ENCODE peak calls at places on chromosome 1, in eight cellular contexts. C is B cell, Y is fibroblast of lung, Q is epithelial cell of esophagus, J is astrocyte of the spinal cord, K is cardiac fibroblast, T is A549, F is fibroblast of pulmonary artery. P is an unnamed sample.

GRCh38 chr1:243493156-243494129 is 237.6 kb downstream of the SDCCAG8 start:
- DNase-seq in C (no peak), Y (peak), Q (no peak), J (no peak), K (peak), T (no peak), F (peak), P (no peak)

GRCh38 chr1:163168053-163168452 is 34.7 kb downstream of the RGS5 start:
- DNase-seq in C (no peak), Y (peak), Q (peak), J (peak), K (peak), T (peak), F (peak), P (peak)

GRCh38 chr1:20355828-20356735 is 65.4 kb downstream of the VWA5B1 start:
- DNase-seq in C (no peak), Y (no peak), Q (peak), J (no peak), K (no peak), T (no peak), F (no peak), P (no peak)

GRCh38 chr1:205537386-205538018 is 33.0 kb downstream of the CDK18 start:
- DNase-seq in C (no peak), Y (no peak), Q (no peak), J (no peak), K (peak), T (no peak), F (peak), P (no peak)

GRCh38 chr1:110637475-110637874 is 31.3 kb upstream of the KCNA2 start:
- DNase-seq in C (no peak), Y (no peak), Q (no peak), J (no peak), K (no peak), T (no peak), F (no peak), P (no peak)

GRCh38 chr1:20290624-20291597 is at the start of gene VWA5B1:
- DNase-seq in C (no peak), Y (no peak), Q (no peak), J (no peak), K (no peak), T (no peak), F (peak), P (no peak)

GRCh38 chr1:160664573-160665051 is 17.8 kb upstream of the SLAMF1 start:
- DNase-seq in C (peak), Y (no peak), Q (no peak), J (no peak), K (no peak), T (no peak), F (no peak), P (no peak)

GRCh38 chr1:34199927-34200326 is 23.2 kb downstream of the C1orf94 start:
- DNase-seq in C (no peak), Y (peak), Q (peak), J (peak), K (no peak), T (peak), F (no peak), P (peak)

GRCh38 chr1:211630236-211631081 is 45.0 kb downstream of the NEK2 start:
- DNase-seq in C (no peak), Y (no peak), Q (peak), J (no peak), K (no peak), T (no peak), F (no peak), P (no peak)

GRCh38 chr1:223161321-223161720 is 18.3 kb upstream of the TLR5 start:
- DNase-seq in C (no peak), Y (no peak), Q (no peak), J (no peak), K (no peak), T (no peak), F (no peak), P (no peak)
- TF ChIP-seq CTCF in C (no peak), Y (no peak), Q (peak), J (no peak), K (no peak), T (no peak), F (no peak), P (no peak)

DNA sequence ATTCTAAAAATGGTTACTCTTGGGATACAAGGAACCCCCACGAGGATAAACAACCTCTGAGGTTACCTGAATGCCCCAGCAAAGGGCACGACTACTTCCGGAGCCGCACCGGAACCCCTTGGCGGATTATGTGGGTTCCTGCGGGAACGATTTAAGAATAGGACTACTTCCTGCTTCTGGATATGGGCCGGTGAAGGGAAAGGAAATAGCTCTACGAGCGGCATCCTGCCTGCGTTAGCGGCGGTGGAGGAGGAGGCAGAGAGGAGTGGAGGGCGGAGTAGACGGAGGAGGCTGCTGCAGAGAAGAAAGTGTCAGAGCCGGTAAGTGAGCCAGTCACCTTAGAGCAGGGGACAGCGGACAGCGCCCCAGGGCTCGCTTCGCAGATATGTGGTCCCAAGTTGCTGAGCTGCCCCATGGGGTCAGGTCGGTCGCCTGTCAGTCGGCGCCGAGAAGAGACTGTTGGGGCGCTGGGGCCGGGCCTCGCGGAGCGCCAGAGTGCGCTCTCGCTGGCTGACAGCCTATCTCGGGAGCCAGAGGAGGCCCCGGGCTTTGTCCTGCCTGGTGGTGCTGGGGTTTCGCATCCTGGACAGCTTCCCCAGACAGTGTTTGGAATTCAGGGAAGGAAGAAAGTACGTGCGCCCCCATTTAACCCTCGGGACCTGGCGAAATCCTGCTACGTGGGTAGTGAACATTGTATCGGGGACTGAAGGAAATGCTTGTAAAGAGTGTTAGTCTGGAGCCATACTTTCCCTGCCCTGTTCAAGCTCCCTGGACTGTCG is at the start of gene KLHL20:
- DNase-seq in C (peak), Y (peak), Q (peak), J (peak), K (peak), T (peak), F (peak), P (peak)
- TF ChIP-seq CTCF in C (no peak), Y (peak), Q (no peak), J (peak), K (no peak), T (no peak), F (no peak), P (no peak)

GRCh38 chr1:17574502-17574901 is 35.0 kb downstream of the ARHGEF10L start:
- DNase-seq in C (no peak), Y (no peak), Q (no peak), J (no peak), K (no peak), T (no peak), F (no peak), P (no peak)
- TF ChIP-seq CTCF in C (no peak), Y (peak), Q (peak), J (peak), K (peak), T (no peak), F (peak), P (peak)

DNA sequence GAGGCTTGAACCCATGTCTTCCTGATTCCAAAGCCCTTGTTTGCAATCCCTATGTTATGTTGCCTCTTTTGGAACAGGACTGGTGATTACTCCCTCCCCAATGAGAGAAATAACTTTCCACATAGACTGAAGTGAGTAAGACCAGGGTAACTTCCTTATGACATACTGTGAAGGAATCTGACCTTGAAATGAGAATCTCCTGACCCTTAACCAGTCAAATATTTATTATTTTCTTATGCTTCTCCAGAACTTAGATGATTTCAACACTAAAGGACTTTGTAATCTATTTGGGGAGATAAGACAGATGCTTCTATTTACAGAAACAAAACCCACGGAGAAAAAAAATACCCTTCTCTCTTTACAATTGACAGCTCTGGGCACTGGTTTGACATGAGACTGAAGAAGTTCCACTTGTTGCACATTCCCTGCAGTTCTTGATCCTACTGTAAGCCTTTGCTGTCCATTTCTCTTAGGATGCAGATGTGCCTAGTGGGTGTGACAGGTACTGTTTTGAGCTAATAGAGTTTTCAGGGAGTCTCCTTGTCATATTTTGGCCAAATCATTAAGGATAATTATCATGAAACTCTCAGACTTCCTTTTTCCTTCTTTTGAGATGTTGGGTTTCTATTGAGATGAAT is 3.9 kb upstream of the RPTN start:
- DNase-seq in C (no peak), Y (peak), Q (peak), J (peak), K (peak), T (peak), F (peak), P (no peak)
- TF ChIP-seq CTCF in C (no peak), Y (no peak), Q (peak), J (no peak), K (peak), T (no peak), F (no peak), P (no peak)

DNA sequence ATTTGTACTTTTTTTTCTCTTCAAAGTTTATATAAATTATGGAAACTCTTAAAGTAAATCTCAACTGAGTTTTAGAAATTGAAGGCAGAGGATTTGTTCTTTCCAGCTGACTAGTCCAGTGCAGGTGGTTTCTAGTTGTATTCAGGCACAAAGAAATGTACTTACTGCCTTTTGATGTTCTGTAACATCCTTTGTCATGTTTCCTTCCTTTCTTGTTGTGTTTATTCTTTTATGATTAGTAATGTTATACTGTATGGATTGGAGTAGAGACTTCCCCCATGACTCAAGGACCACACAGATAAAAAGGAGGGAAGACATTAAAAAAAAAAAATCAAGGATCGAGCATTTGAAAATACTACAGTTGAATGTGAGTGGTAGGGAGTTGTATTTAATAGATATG is 8.0 kb downstream of the HIPK1 start:
- DNase-seq in C (no peak), Y (peak), Q (no peak), J (no peak), K (peak), T (no peak), F (no peak), P (no peak)
- TF ChIP-seq CTCF in C (no peak), Y (no peak), Q (no peak), J (no peak), K (no peak), T (no peak), F (no peak), P (no peak)

DNA sequence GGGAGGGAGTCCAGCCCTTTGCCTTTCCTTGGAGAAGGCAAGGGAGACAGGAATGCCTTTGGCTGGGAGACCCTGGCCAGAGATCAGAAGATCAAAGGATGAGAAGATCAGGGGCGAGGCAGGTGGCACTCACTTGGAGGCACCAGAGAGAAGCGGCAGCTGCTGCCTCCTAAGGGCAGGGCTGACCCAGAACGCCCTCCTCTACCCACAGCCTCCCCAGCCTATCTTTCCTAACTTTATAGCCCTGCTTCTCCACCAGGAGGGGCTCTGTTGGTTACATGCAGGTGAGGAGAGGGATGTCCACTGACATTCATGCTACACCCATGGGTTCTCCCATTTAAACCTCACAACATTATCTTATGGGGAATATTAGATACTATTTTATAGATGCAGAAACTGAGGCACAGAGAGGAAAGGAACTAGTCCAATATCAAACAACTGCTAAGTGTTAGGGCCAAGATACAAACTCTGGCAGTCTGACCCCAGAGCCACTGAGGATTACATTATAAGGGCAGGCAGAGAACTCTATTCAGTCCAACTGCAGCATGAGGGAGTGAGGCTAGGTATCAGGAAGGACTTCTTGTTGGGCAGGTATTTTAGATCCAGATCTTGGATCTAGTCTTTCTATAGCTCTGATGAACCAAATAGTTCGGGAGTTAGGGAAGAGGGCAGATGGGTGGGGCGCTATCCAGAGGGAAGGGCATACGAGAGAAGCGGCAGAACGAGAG is 19.9 kb downstream of the LGR6 start:
- DNase-seq in C (no peak), Y (no peak), Q (peak), J (no peak), K (no peak), T (peak), F (no peak), P (no peak)
- TF ChIP-seq CTCF in C (no peak), Y (peak), Q (peak), J (peak), K (no peak), T (peak), F (peak), P (peak)

DNA sequence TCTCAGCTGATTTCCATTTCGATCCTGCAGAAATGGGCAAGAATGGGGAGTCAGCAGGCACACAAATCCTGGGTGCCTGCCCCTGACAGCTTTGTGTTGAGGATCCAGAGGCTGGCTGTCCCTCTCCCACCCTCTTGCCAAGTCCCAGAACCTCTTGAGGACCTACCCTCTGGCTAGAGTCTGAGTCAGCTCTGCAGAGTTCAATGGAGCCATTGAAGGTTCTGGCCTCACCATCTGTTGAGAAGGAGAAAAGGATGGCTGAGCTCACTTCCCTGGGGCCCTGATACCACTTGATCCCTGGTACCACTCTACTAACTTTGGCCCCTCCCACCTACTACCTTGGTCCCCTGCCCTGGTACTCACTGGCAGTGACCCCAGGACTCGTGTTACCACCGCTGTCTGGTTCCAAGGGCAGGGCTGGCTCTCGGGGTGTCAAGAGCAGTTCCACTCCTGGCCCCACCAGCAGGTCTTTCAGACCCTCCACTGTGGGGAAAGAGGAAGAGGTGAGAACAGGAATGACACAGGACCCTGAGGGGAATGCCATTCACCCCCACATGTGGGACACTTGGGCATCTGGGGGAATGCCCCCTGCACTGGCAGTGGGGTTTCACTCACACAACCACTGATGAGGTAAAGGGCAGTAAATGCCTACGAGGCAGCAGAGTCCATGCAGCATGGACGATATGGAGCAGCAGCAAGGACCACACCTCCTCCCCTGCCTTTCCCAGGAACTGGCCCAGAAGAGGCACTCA is 10.5 kb downstream of the RXFP4 start:
- DNase-seq in C (no peak), Y (no peak), Q (no peak), J (no peak), K (no peak), T (no peak), F (no peak), P (no peak)
- TF ChIP-seq CTCF in C (no peak), Y (no peak), Q (no peak), J (no peak), K (no peak), T (no peak), F (no peak), P (no peak)

P was measured in astrocyte of the cerebellum.